ENCODE peak calls at places on chromosomes 5 and 9, in eight cellular contexts. C, W, L, T, B, P, D and E are unnamed samples.

GRCh38 chr9:16721972-16722371 is 148.5 kb downstream of the BNC2 start:
- DNase-seq in C (no peak), W (no peak), L (no peak), T (no peak), B (no peak), P (no peak), D (no peak), E (no peak)

GRCh38 chr5:140351609-140352334 is 5.4 kb upstream of the HBEGF start:
- DNase-seq in C (peak; percentile 77), W (no peak), L (peak; percentile 79), T (no peak), B (no peak), P (peak; percentile 77), D (peak; percentile 74), E (no peak)

GRCh38 chr5:136374003-136374402 is 8.7 kb upstream of the TRPC7 start:
- DNase-seq in C (peak; percentile 26), W (no peak), L (peak; percentile 81), T (no peak), B (no peak), P (no peak), D (no peak), E (peak; percentile 56)

GRCh38 chr9:97440160-97440559 is 28.3 kb downstream of the TDRD7 start:
- DNase-seq in C (no peak), W (no peak), L (no peak), T (no peak), B (no peak), P (no peak), D (no peak), E (no peak)

GRCh38 chr5:144876990-144877389 is 706.3 kb downstream of the KCTD16 start:
- DNase-seq in C (no peak), W (no peak), L (no peak), T (no peak), B (no peak), P (no peak), D (no peak), E (no peak)

GRCh38 chr5:180589771-180590542 is 1.3 kb downstream of the SCGB3A1 start:
- DNase-seq in C (no peak), W (no peak), L (no peak), T (no peak), B (no peak), P (no peak), D (no peak), E (no peak)

GRCh38 chr5:127892467-127893207 is 189.4 kb downstream of the CCDC192 start:
- DNase-seq in C (no peak), W (no peak), L (peak; percentile 76), T (no peak), B (no peak), P (no peak), D (peak; percentile 28), E (peak; percentile 79)

GRCh38 chr5:2557435-2557834 is 194.0 kb downstream of the IRX2 start:
- DNase-seq in C (peak; percentile 75), W (no peak), L (no peak), T (no peak), B (no peak), P (no peak), D (no peak), E (no peak)

GRCh38 chr9:76766126-76766525 is 1.9 kb downstream of the PCA3 start:
- DNase-seq in C (no peak), W (no peak), L (no peak), T (no peak), B (no peak), P (no peak), D (peak; percentile 53), E (no peak)

GRCh38 chr5:134517553-134517952 is 7.9 kb upstream of the JADE2 start:
- DNase-seq in C (no peak), W (no peak), L (peak; percentile 39), T (no peak), B (no peak), P (no peak), D (no peak), E (no peak)

GRCh38 chr9:113513541-113513940 is 50.0 kb downstream of the RGS3 start:
- DNase-seq in C (no peak), W (no peak), L (no peak), T (no peak), B (no peak), P (no peak), D (no peak), E (no peak)

GRCh38 chr9:128056887-128057723 is 10.0 kb downstream of the NAIF1 start:
- DNase-seq in C (no peak), W (no peak), L (no peak), T (no peak), B (no peak), P (no peak), D (no peak), E (no peak)

GRCh38 chr5:33933723-33934544 is 2.3 kb upstream of the RXFP3 start:
- DNase-seq in C (no peak), W (no peak), L (no peak), T (no peak), B (no peak), P (peak; percentile 28), D (no peak), E (peak; percentile 53)

GRCh38 chr5:181181650-181182565 is 23.1 kb downstream of the TRIM7 start:
- DNase-seq in C (no peak), W (no peak), L (peak; percentile 81), T (no peak), B (peak; percentile 34), P (no peak), D (peak; percentile 67), E (no peak)

GRCh38 chr9:97889941-97890557 is 32.3 kb downstream of the TRMO start:
- DNase-seq in C (no peak), W (no peak), L (peak; percentile 34), T (no peak), B (peak; percentile 37), P (peak; percentile 21), D (no peak), E (no peak)

GRCh38 chr5:82147860-82148573 is 130.1 kb downstream of the RPS23 start:
- DNase-seq in C (no peak), W (no peak), L (peak; percentile 68), T (no peak), B (no peak), P (no peak), D (no peak), E (peak; percentile 57)

GRCh38 chr9:124802426-124802825 is 25.5 kb downstream of the OLFML2A start:
- DNase-seq in C (no peak), W (no peak), L (no peak), T (peak; percentile 71), B (no peak), P (no peak), D (no peak), E (no peak)